ENCODE peak calls at places on chromosomes 12 and 14, in five cellular contexts. I is osteocyte; C is CD8-positive, alpha-beta T cell; A is glutamatergic neuron; O is CD14-positive monocyte. Y is an unnamed sample.

GRCh38 chr12:6996040-6996441 is 22.2 kb downstream of the LPCAT3 start:
- DNase-seq in I (peak), C (no peak), A (no peak), O (no peak), Y (no peak)

GRCh38 chr14:31510222-31510621 is 22.4 kb upstream of the GPR33 start:
- DNase-seq in I (no peak), C (no peak), A (no peak), O (no peak), Y (no peak)

GRCh38 chr12:67525500-67525884 is 123.1 kb upstream of the DYRK2 start:
- DNase-seq in I (no peak), C (no peak), A (no peak), O (no peak), Y (no peak)

GRCh38 chr12:51070004-51070403 is 13.4 kb downstream of the CSRNP2 start:
- DNase-seq in I (no peak), C (no peak), A (no peak), O (no peak), Y (no peak)

GRCh38 chr12:107092669-107093546 is 441 bp downstream of the CRY1 start:
- DNase-seq in I (peak), C (peak), A (peak), O (peak), Y (no peak)

GRCh38 chr14:34120185-34120977 is 169.5 kb upstream of the EGLN3 start:
- DNase-seq in I (no peak), C (no peak), A (no peak), O (no peak), Y (no peak)

GRCh38 chr14:29227631-29228030 is 461.0 kb downstream of the FOXG1 start:
- DNase-seq in I (no peak), C (no peak), A (no peak), O (no peak), Y (no peak)

GRCh38 chr12:56634242-56634836 is 4.2 kb upstream of the BAZ2A start:
- DNase-seq in I (no peak), C (no peak), A (peak), O (no peak), Y (peak)

GRCh38 chr14:76810953-76811400 is 1.7 kb downstream of the ANGEL1 start:
- DNase-seq in I (no peak), C (no peak), A (no peak), O (peak), Y (no peak)

GRCh38 chr14:21536395-21537087 is 10.4 kb upstream of the SALL2 start:
- DNase-seq in I (no peak), C (no peak), A (no peak), O (no peak), Y (peak)

GRCh38 chr14:21978184-21978998 is 304.8 kb upstream of the OR4E1 start:
- DNase-seq in I (no peak), C (no peak), A (peak), O (no peak), Y (peak)

GRCh38 chr12:2338381-2338780 is 285.6 kb downstream of the CACNA1C start:
- DNase-seq in I (no peak), C (no peak), A (no peak), O (no peak), Y (no peak)

GRCh38 chr12:52243264-52243773 is 10.3 kb downstream of the KRT7 start:
- DNase-seq in I (no peak), C (no peak), A (no peak), O (no peak), Y (no peak)

GRCh38 chr12:31868980-31869379 is 90.2 kb upstream of the RESF1 start:
- DNase-seq in I (peak), C (no peak), A (no peak), O (no peak), Y (no peak)

GRCh38 chr12:114685320-114685781 is 1.4 kb upstream of the TBX3 start:
- DNase-seq in I (no peak), C (no peak), A (no peak), O (no peak), Y (peak)

GRCh38 chr12:28172434-28173030 is 17.7 kb upstream of the CCDC91 start:
- DNase-seq in I (no peak), C (no peak), A (peak), O (no peak), Y (no peak)

GRCh38 chr12:93944196-93944595 is 204.2 kb upstream of the PLXNC1 start:
- DNase-seq in I (no peak), C (no peak), A (no peak), O (no peak), Y (no peak)

GRCh38 chr14:93100098-93100497 is 15.6 kb downstream of the ITPK1 start:
- DNase-seq in I (no peak), C (no peak), A (no peak), O (no peak), Y (no peak)

GRCh38 chr12:96489392-96490056 is at the start of gene CFAP54:
- DNase-seq in I (peak), C (peak), A (peak), O (peak), Y (peak)

GRCh38 chr12:3222935-3223334 is 145.8 kb downstream of the TSPAN9 start:
- DNase-seq in I (no peak), C (no peak), A (no peak), O (no peak), Y (no peak)

GRCh38 chr12:55822228-55822627 is 4.4 kb downstream of the ORMDL2 start:
- DNase-seq in I (no peak), C (no peak), A (no peak), O (no peak), Y (peak)

GRCh38 chr12:107655281-107656065 is 30.1 kb upstream of the PWP1 start:
- DNase-seq in I (no peak), C (no peak), A (no peak), O (no peak), Y (no peak)

GRCh38 chr12:27293463-27293862 is 39.2 kb upstream of the BMAL2 start:
- DNase-seq in I (no peak), C (no peak), A (no peak), O (no peak), Y (no peak)

GRCh38 chr12:131796754-131797587 is 31.2 kb upstream of the MMP17 start:
- DNase-seq in I (no peak), C (no peak), A (no peak), O (no peak), Y (no peak)

GRCh38 chr12:112716099-112717093 is 75.2 kb upstream of the RPH3A start:
- DNase-seq in I (no peak), C (no peak), A (peak), O (no peak), Y (peak)

GRCh38 chr12:102876883-102877282 is 40.2 kb downstream of the PAH start:
- DNase-seq in I (no peak), C (no peak), A (peak), O (no peak), Y (no peak)

GRCh38 chr12:7933255-7933726 is 2.7 kb downstream of the SLC2A3 start:
- DNase-seq in I (peak), C (peak), A (peak), O (peak), Y (peak)

GRCh38 chr12:11853126-11853525 is 203.7 kb downstream of the ETV6 start:
- DNase-seq in I (no peak), C (no peak), A (no peak), O (no peak), Y (no peak)

GRCh38 chr12:62799126-62799736 is 135.7 kb downstream of the PPM1H start:
- DNase-seq in I (peak), C (peak), A (peak), O (no peak), Y (peak)

GRCh38 chr12:113088037-113088436 is 31.5 kb downstream of the DTX1 start:
- DNase-seq in I (no peak), C (no peak), A (no peak), O (no peak), Y (no peak)

GRCh38 chr14:65173973-65174693 is 71.8 kb upstream of the MAX start:
- DNase-seq in I (no peak), C (no peak), A (no peak), O (no peak), Y (peak)

GRCh38 chr12:54759751-54760150 is 94.6 kb upstream of the MUCL1 start:
- DNase-seq in I (no peak), C (no peak), A (no peak), O (no peak), Y (peak)

GRCh38 chr12:1531160-1531653 is 63.2 kb downstream of the FBXL14 start:
- DNase-seq in I (no peak), C (no peak), A (peak), O (no peak), Y (no peak)

GRCh38 chr12:124030510-124030909 is 57.5 kb downstream of the ZNF664 start:
- DNase-seq in I (no peak), C (no peak), A (no peak), O (no peak), Y (no peak)

GRCh38 chr12:21615441-21615840 is 10.8 kb upstream of the GYS2 start:
- DNase-seq in I (no peak), C (no peak), A (no peak), O (no peak), Y (no peak)

Y was measured in ecto neural progenitor cell.